ENCODE peak calls at places on chromosomes 7 and 10, in six cellular contexts. One of them, this sample, is unnamed.

GRCh38 chr7:156017916-156018700 is 205.8 kb upstream of the SHH start:
- DNase-seq in skeletal muscle cell: no peak
- DNase-seq in effector memory CD4-positive, alpha-beta T cell: no peak
- DNase-seq in stimulated activated CD8-positive, alpha-beta memory T cell treated with anti-CD3 and anti-CD28 coated beads, Interleukin-7, amount 100 ng/mL, for 4 hours: no peak
- DNase-seq in AG08395: no peak
- DNase-seq in fibroblast of lung: no peak
- DNase-seq in this sample: no peak

GRCh38 chr7:47218378-47219176 is 363.3 kb downstream of the TNS3 start:
- DNase-seq in skeletal muscle cell: no peak
- DNase-seq in effector memory CD4-positive, alpha-beta T cell: no peak
- DNase-seq in stimulated activated CD8-positive, alpha-beta memory T cell treated with anti-CD3 and anti-CD28 coated beads, Interleukin-7, amount 100 ng/mL, for 4 hours: no peak
- DNase-seq in AG08395: peak
- DNase-seq in fibroblast of lung: peak
- DNase-seq in this sample: no peak

GRCh38 chr7:72217151-72217550 is 195.0 kb downstream of the CALN1 start:
- DNase-seq in skeletal muscle cell: no peak
- DNase-seq in effector memory CD4-positive, alpha-beta T cell: no peak
- DNase-seq in stimulated activated CD8-positive, alpha-beta memory T cell treated with anti-CD3 and anti-CD28 coated beads, Interleukin-7, amount 100 ng/mL, for 4 hours: no peak
- DNase-seq in AG08395: no peak
- DNase-seq in fibroblast of lung: no peak
- DNase-seq in this sample: no peak

GRCh38 chr10:1240341-1240775 is 184.2 kb downstream of the WDR37 start:
- DNase-seq in skeletal muscle cell: no peak
- DNase-seq in effector memory CD4-positive, alpha-beta T cell: no peak
- DNase-seq in stimulated activated CD8-positive, alpha-beta memory T cell treated with anti-CD3 and anti-CD28 coated beads, Interleukin-7, amount 100 ng/mL, for 4 hours: no peak
- DNase-seq in AG08395: no peak
- DNase-seq in fibroblast of lung: no peak
- DNase-seq in this sample: no peak

GRCh38 chr10:130924138-130924819 is 387.2 kb downstream of the TCERG1L start:
- DNase-seq in skeletal muscle cell: no peak
- DNase-seq in effector memory CD4-positive, alpha-beta T cell: no peak
- DNase-seq in stimulated activated CD8-positive, alpha-beta memory T cell treated with anti-CD3 and anti-CD28 coated beads, Interleukin-7, amount 100 ng/mL, for 4 hours: no peak
- DNase-seq in AG08395: no peak
- DNase-seq in fibroblast of lung: no peak
- DNase-seq in this sample: no peak

GRCh38 chr10:12510566-12510965 is 161.2 kb downstream of the CAMK1D start:
- DNase-seq in skeletal muscle cell: no peak
- DNase-seq in effector memory CD4-positive, alpha-beta T cell: no peak
- DNase-seq in stimulated activated CD8-positive, alpha-beta memory T cell treated with anti-CD3 and anti-CD28 coated beads, Interleukin-7, amount 100 ng/mL, for 4 hours: no peak
- DNase-seq in AG08395: no peak
- DNase-seq in fibroblast of lung: peak
- DNase-seq in this sample: no peak

GRCh38 chr10:92839191-92840085 is 8.9 kb upstream of the EXOC6 start:
- DNase-seq in skeletal muscle cell: no peak
- DNase-seq in effector memory CD4-positive, alpha-beta T cell: no peak
- DNase-seq in stimulated activated CD8-positive, alpha-beta memory T cell treated with anti-CD3 and anti-CD28 coated beads, Interleukin-7, amount 100 ng/mL, for 4 hours: peak
- DNase-seq in AG08395: peak
- DNase-seq in fibroblast of lung: peak
- DNase-seq in this sample: peak

GRCh38 chr10:35574924-35575352 is 30.2 kb upstream of the GJD4 start:
- DNase-seq in skeletal muscle cell: peak
- DNase-seq in effector memory CD4-positive, alpha-beta T cell: no peak
- DNase-seq in stimulated activated CD8-positive, alpha-beta memory T cell treated with anti-CD3 and anti-CD28 coated beads, Interleukin-7, amount 100 ng/mL, for 4 hours: no peak
- DNase-seq in AG08395: peak
- DNase-seq in fibroblast of lung: peak
- DNase-seq in this sample: no peak

GRCh38 chr7:138854115-138854645 is 56.2 kb upstream of the ATP6V0A4 start:
- DNase-seq in skeletal muscle cell: no peak
- DNase-seq in effector memory CD4-positive, alpha-beta T cell: no peak
- DNase-seq in stimulated activated CD8-positive, alpha-beta memory T cell treated with anti-CD3 and anti-CD28 coated beads, Interleukin-7, amount 100 ng/mL, for 4 hours: no peak
- DNase-seq in AG08395: no peak
- DNase-seq in fibroblast of lung: peak
- DNase-seq in this sample: no peak

GRCh38 chr7:153446490-153446889 is 605.7 kb upstream of the DPP6 start:
- DNase-seq in skeletal muscle cell: no peak
- DNase-seq in effector memory CD4-positive, alpha-beta T cell: no peak
- DNase-seq in stimulated activated CD8-positive, alpha-beta memory T cell treated with anti-CD3 and anti-CD28 coated beads, Interleukin-7, amount 100 ng/mL, for 4 hours: no peak
- DNase-seq in AG08395: no peak
- DNase-seq in fibroblast of lung: no peak
- DNase-seq in this sample: no peak

GRCh38 chr7:136045992-136046391 is 68.8 kb upstream of the MTPN start:
- DNase-seq in skeletal muscle cell: peak
- DNase-seq in effector memory CD4-positive, alpha-beta T cell: no peak
- DNase-seq in stimulated activated CD8-positive, alpha-beta memory T cell treated with anti-CD3 and anti-CD28 coated beads, Interleukin-7, amount 100 ng/mL, for 4 hours: no peak
- DNase-seq in AG08395: no peak
- DNase-seq in fibroblast of lung: no peak
- DNase-seq in this sample: no peak

GRCh38 chr7:25012254-25012653 is 32.3 kb upstream of the OSBPL3 start:
- DNase-seq in skeletal muscle cell: no peak
- DNase-seq in effector memory CD4-positive, alpha-beta T cell: no peak
- DNase-seq in stimulated activated CD8-positive, alpha-beta memory T cell treated with anti-CD3 and anti-CD28 coated beads, Interleukin-7, amount 100 ng/mL, for 4 hours: no peak
- DNase-seq in AG08395: no peak
- DNase-seq in fibroblast of lung: no peak
- DNase-seq in this sample: no peak

GRCh38 chr7:45885264-45885882 is 2.9 kb upstream of the IGFBP1 start:
- DNase-seq in skeletal muscle cell: no peak
- DNase-seq in effector memory CD4-positive, alpha-beta T cell: no peak
- DNase-seq in stimulated activated CD8-positive, alpha-beta memory T cell treated with anti-CD3 and anti-CD28 coated beads, Interleukin-7, amount 100 ng/mL, for 4 hours: no peak
- DNase-seq in AG08395: no peak
- DNase-seq in fibroblast of lung: peak
- DNase-seq in this sample: no peak

GRCh38 chr10:120041807-120042545 is 149.4 kb downstream of the SEC23IP start:
- DNase-seq in skeletal muscle cell: no peak
- DNase-seq in effector memory CD4-positive, alpha-beta T cell: no peak
- DNase-seq in stimulated activated CD8-positive, alpha-beta memory T cell treated with anti-CD3 and anti-CD28 coated beads, Interleukin-7, amount 100 ng/mL, for 4 hours: no peak
- DNase-seq in AG08395: no peak
- DNase-seq in fibroblast of lung: no peak
- DNase-seq in this sample: no peak

GRCh38 chr10:67779455-67780205 is 58.4 kb downstream of the DNAJC12 start:
- DNase-seq in skeletal muscle cell: peak
- DNase-seq in effector memory CD4-positive, alpha-beta T cell: peak
- DNase-seq in stimulated activated CD8-positive, alpha-beta memory T cell treated with anti-CD3 and anti-CD28 coated beads, Interleukin-7, amount 100 ng/mL, for 4 hours: peak
- DNase-seq in AG08395: peak
- DNase-seq in fibroblast of lung: peak
- DNase-seq in this sample: peak

GRCh38 chr10:725786-726185 is 36.3 kb upstream of the DIP2C start:
- DNase-seq in skeletal muscle cell: no peak
- DNase-seq in effector memory CD4-positive, alpha-beta T cell: no peak
- DNase-seq in stimulated activated CD8-positive, alpha-beta memory T cell treated with anti-CD3 and anti-CD28 coated beads, Interleukin-7, amount 100 ng/mL, for 4 hours: no peak
- DNase-seq in AG08395: peak
- DNase-seq in fibroblast of lung: no peak
- DNase-seq in this sample: no peak

GRCh38 chr7:83827036-83827435 is 178.1 kb upstream of the SEMA3E start:
- DNase-seq in skeletal muscle cell: no peak
- DNase-seq in effector memory CD4-positive, alpha-beta T cell: no peak
- DNase-seq in stimulated activated CD8-positive, alpha-beta memory T cell treated with anti-CD3 and anti-CD28 coated beads, Interleukin-7, amount 100 ng/mL, for 4 hours: no peak
- DNase-seq in AG08395: no peak
- DNase-seq in fibroblast of lung: no peak
- DNase-seq in this sample: no peak

GRCh38 chr7:16271990-16272665 is 149.2 kb downstream of the CRPPA start:
- DNase-seq in skeletal muscle cell: no peak
- DNase-seq in effector memory CD4-positive, alpha-beta T cell: no peak
- DNase-seq in stimulated activated CD8-positive, alpha-beta memory T cell treated with anti-CD3 and anti-CD28 coated beads, Interleukin-7, amount 100 ng/mL, for 4 hours: no peak
- DNase-seq in AG08395: peak
- DNase-seq in fibroblast of lung: peak
- DNase-seq in this sample: no peak

GRCh38 chr7:148110097-148110868 is 480.3 kb upstream of the C7orf33 start:
- DNase-seq in skeletal muscle cell: no peak
- DNase-seq in effector memory CD4-positive, alpha-beta T cell: no peak
- DNase-seq in stimulated activated CD8-positive, alpha-beta memory T cell treated with anti-CD3 and anti-CD28 coated beads, Interleukin-7, amount 100 ng/mL, for 4 hours: no peak
- DNase-seq in AG08395: no peak
- DNase-seq in fibroblast of lung: no peak
- DNase-seq in this sample: no peak

GRCh38 chr7:155883491-155884224 is 71.4 kb upstream of the SHH start:
- DNase-seq in skeletal muscle cell: no peak
- DNase-seq in effector memory CD4-positive, alpha-beta T cell: no peak
- DNase-seq in stimulated activated CD8-positive, alpha-beta memory T cell treated with anti-CD3 and anti-CD28 coated beads, Interleukin-7, amount 100 ng/mL, for 4 hours: no peak
- DNase-seq in AG08395: no peak
- DNase-seq in fibroblast of lung: no peak
- DNase-seq in this sample: no peak

GRCh38 chr7:121558288-121558687 is 162.2 kb upstream of the FAM3C start:
- DNase-seq in skeletal muscle cell: no peak
- DNase-seq in effector memory CD4-positive, alpha-beta T cell: no peak
- DNase-seq in stimulated activated CD8-positive, alpha-beta memory T cell treated with anti-CD3 and anti-CD28 coated beads, Interleukin-7, amount 100 ng/mL, for 4 hours: no peak
- DNase-seq in AG08395: no peak
- DNase-seq in fibroblast of lung: no peak
- DNase-seq in this sample: no peak

GRCh38 chr10:33163941-33164824 is 170.3 kb downstream of the NRP1 start:
- DNase-seq in skeletal muscle cell: no peak
- DNase-seq in effector memory CD4-positive, alpha-beta T cell: no peak
- DNase-seq in stimulated activated CD8-positive, alpha-beta memory T cell treated with anti-CD3 and anti-CD28 coated beads, Interleukin-7, amount 100 ng/mL, for 4 hours: no peak
- DNase-seq in AG08395: peak
- DNase-seq in fibroblast of lung: peak
- DNase-seq in this sample: no peak

GRCh38 chr7:87231715-87232114 is 12.2 kb upstream of the TMEM243 start:
- DNase-seq in skeletal muscle cell: no peak
- DNase-seq in effector memory CD4-positive, alpha-beta T cell: no peak
- DNase-seq in stimulated activated CD8-positive, alpha-beta memory T cell treated with anti-CD3 and anti-CD28 coated beads, Interleukin-7, amount 100 ng/mL, for 4 hours: no peak
- DNase-seq in AG08395: no peak
- DNase-seq in fibroblast of lung: no peak
- DNase-seq in this sample: no peak

GRCh38 chr10:58743466-58744115 is 230.9 kb downstream of the BICC1 start:
- DNase-seq in skeletal muscle cell: no peak
- DNase-seq in effector memory CD4-positive, alpha-beta T cell: no peak
- DNase-seq in stimulated activated CD8-positive, alpha-beta memory T cell treated with anti-CD3 and anti-CD28 coated beads, Interleukin-7, amount 100 ng/mL, for 4 hours: no peak
- DNase-seq in AG08395: no peak
- DNase-seq in fibroblast of lung: peak
- DNase-seq in this sample: no peak

GRCh38 chr10:91032614-91033248 is 111.8 kb upstream of the ANKRD1 start:
- DNase-seq in skeletal muscle cell: peak
- DNase-seq in effector memory CD4-positive, alpha-beta T cell: no peak
- DNase-seq in stimulated activated CD8-positive, alpha-beta memory T cell treated with anti-CD3 and anti-CD28 coated beads, Interleukin-7, amount 100 ng/mL, for 4 hours: no peak
- DNase-seq in AG08395: no peak
- DNase-seq in fibroblast of lung: no peak
- DNase-seq in this sample: no peak

GRCh38 chr7:148611692-148612091 is 21.1 kb downstream of the C7orf33 start:
- DNase-seq in skeletal muscle cell: no peak
- DNase-seq in effector memory CD4-positive, alpha-beta T cell: no peak
- DNase-seq in stimulated activated CD8-positive, alpha-beta memory T cell treated with anti-CD3 and anti-CD28 coated beads, Interleukin-7, amount 100 ng/mL, for 4 hours: no peak
- DNase-seq in AG08395: no peak
- DNase-seq in fibroblast of lung: no peak
- DNase-seq in this sample: no peak

GRCh38 chr7:22694597-22695207 is 32.3 kb upstream of the IL6 start:
- DNase-seq in skeletal muscle cell: no peak
- DNase-seq in effector memory CD4-positive, alpha-beta T cell: no peak
- DNase-seq in stimulated activated CD8-positive, alpha-beta memory T cell treated with anti-CD3 and anti-CD28 coated beads, Interleukin-7, amount 100 ng/mL, for 4 hours: no peak
- DNase-seq in AG08395: no peak
- DNase-seq in fibroblast of lung: no peak
- DNase-seq in this sample: no peak

GRCh38 chr7:218896-219580 is 26.7 kb downstream of the FAM20C start:
- DNase-seq in skeletal muscle cell: no peak
- DNase-seq in effector memory CD4-positive, alpha-beta T cell: no peak
- DNase-seq in stimulated activated CD8-positive, alpha-beta memory T cell treated with anti-CD3 and anti-CD28 coated beads, Interleukin-7, amount 100 ng/mL, for 4 hours: no peak
- DNase-seq in AG08395: no peak
- DNase-seq in fibroblast of lung: no peak
- DNase-seq in this sample: no peak

GRCh38 chr10:127151981-127152699 is 44.3 kb downstream of the INSYN2A start:
- DNase-seq in skeletal muscle cell: no peak
- DNase-seq in effector memory CD4-positive, alpha-beta T cell: no peak
- DNase-seq in stimulated activated CD8-positive, alpha-beta memory T cell treated with anti-CD3 and anti-CD28 coated beads, Interleukin-7, amount 100 ng/mL, for 4 hours: no peak
- DNase-seq in AG08395: no peak
- DNase-seq in fibroblast of lung: peak
- DNase-seq in this sample: no peak

GRCh38 chr10:13072339-13072738 is 27.6 kb upstream of the OPTN start:
- DNase-seq in skeletal muscle cell: no peak
- DNase-seq in effector memory CD4-positive, alpha-beta T cell: no peak
- DNase-seq in stimulated activated CD8-positive, alpha-beta memory T cell treated with anti-CD3 and anti-CD28 coated beads, Interleukin-7, amount 100 ng/mL, for 4 hours: no peak
- DNase-seq in AG08395: no peak
- DNase-seq in fibroblast of lung: no peak
- DNase-seq in this sample: no peak

GRCh38 chr10:132665946-132666732 is 119.8 kb downstream of the NKX6-2 start:
- DNase-seq in skeletal muscle cell: peak
- DNase-seq in effector memory CD4-positive, alpha-beta T cell: no peak
- DNase-seq in stimulated activated CD8-positive, alpha-beta memory T cell treated with anti-CD3 and anti-CD28 coated beads, Interleukin-7, amount 100 ng/mL, for 4 hours: no peak
- DNase-seq in AG08395: peak
- DNase-seq in fibroblast of lung: peak
- DNase-seq in this sample: no peak

GRCh38 chr10:45627412-45628048 is 45.0 kb downstream of the ZFAND4 start:
- DNase-seq in skeletal muscle cell: no peak
- DNase-seq in effector memory CD4-positive, alpha-beta T cell: no peak
- DNase-seq in stimulated activated CD8-positive, alpha-beta memory T cell treated with anti-CD3 and anti-CD28 coated beads, Interleukin-7, amount 100 ng/mL, for 4 hours: no peak
- DNase-seq in AG08395: no peak
- DNase-seq in fibroblast of lung: no peak
- DNase-seq in this sample: no peak

GRCh38 chr10:88800152-88801125 is 2.1 kb upstream of the LIPM start:
- DNase-seq in skeletal muscle cell: peak
- DNase-seq in effector memory CD4-positive, alpha-beta T cell: no peak
- DNase-seq in stimulated activated CD8-positive, alpha-beta memory T cell treated with anti-CD3 and anti-CD28 coated beads, Interleukin-7, amount 100 ng/mL, for 4 hours: no peak
- DNase-seq in AG08395: peak
- DNase-seq in fibroblast of lung: peak
- DNase-seq in this sample: no peak

GRCh38 chr10:112227331-112227961 is 43.9 kb upstream of the GPAM start:
- DNase-seq in skeletal muscle cell: peak
- DNase-seq in effector memory CD4-positive, alpha-beta T cell: no peak
- DNase-seq in stimulated activated CD8-positive, alpha-beta memory T cell treated with anti-CD3 and anti-CD28 coated beads, Interleukin-7, amount 100 ng/mL, for 4 hours: no peak
- DNase-seq in AG08395: peak
- DNase-seq in fibroblast of lung: peak
- DNase-seq in this sample: no peak

GRCh38 chr10:93431361-93431760 is 50.8 kb downstream of the MYOF start:
- DNase-seq in skeletal muscle cell: no peak
- DNase-seq in effector memory CD4-positive, alpha-beta T cell: no peak
- DNase-seq in stimulated activated CD8-positive, alpha-beta memory T cell treated with anti-CD3 and anti-CD28 coated beads, Interleukin-7, amount 100 ng/mL, for 4 hours: no peak
- DNase-seq in AG08395: no peak
- DNase-seq in fibroblast of lung: no peak
- DNase-seq in this sample: no peak

GRCh38 chr7:137669706-137670105 is 177.1 kb downstream of the DGKI start:
- DNase-seq in skeletal muscle cell: no peak
- DNase-seq in effector memory CD4-positive, alpha-beta T cell: no peak
- DNase-seq in stimulated activated CD8-positive, alpha-beta memory T cell treated with anti-CD3 and anti-CD28 coated beads, Interleukin-7, amount 100 ng/mL, for 4 hours: no peak
- DNase-seq in AG08395: peak
- DNase-seq in fibroblast of lung: peak
- DNase-seq in this sample: no peak

This sample was measured in T-helper 17 cell.